ENCODE peak calls at places on chromosomes 7 and 10, in ten cellular contexts. Y is Peyer's patch, I is adrenal gland, U is prostate gland, C is gastrocnemius medialis, O is spleen, H is breast epithelium, Q is transverse colon, N is body of pancreas, P is HCT116. F is an unnamed sample.

GRCh38 chr10:43404675-43405221 is 4.2 kb downstream of the HNRNPF start:
- DNase-seq in O (no peak), P (no peak), U (no peak), H (no peak), Q (no peak), N (no peak), I (no peak), C (no peak), Y (no peak), F (no peak)

GRCh38 chr7:94843553-94843952 is 63.8 kb upstream of the PPP1R9A start:
- DNase-seq in U (no peak), O (no peak), Q (no peak), P (no peak), H (no peak), Y (no peak), C (no peak), N (no peak), I (no peak), F (no peak)

GRCh38 chr10:61929555-61929954 is 28.1 kb downstream of the ARID5B start:
- DNase-seq in U (no peak), Y (no peak), N (no peak), P (no peak), I (no peak), H (no peak), Q (no peak), C (no peak), O (no peak), F (no peak)

GRCh38 chr7:36175872-36176271 is 22.8 kb downstream of the EEPD1 start:
- DNase-seq in Y (no peak), P (no peak), I (peak), O (peak), U (no peak), N (no peak), C (no peak), H (no peak), Q (peak), F (peak)

GRCh38 chr7:152931583-152931982 is 172.0 kb downstream of the ACTR3B start:
- DNase-seq in Y (no peak), I (no peak), U (no peak), P (no peak), O (no peak), H (no peak), N (no peak), Q (no peak), C (no peak), F (no peak)

GRCh38 chr10:76558996-76559888 is 1078.4 kb downstream of the KCNMA1 start:
- DNase-seq in O (no peak), P (no peak), Y (no peak), N (no peak), U (no peak), Q (no peak), I (no peak), C (no peak), H (no peak), F (no peak)

GRCh38 chr10:46283217-46283944 is 3.4 kb upstream of the ANTXRL start:
- DNase-seq in Y (no peak), C (no peak), O (no peak), I (peak), N (no peak), Q (peak), H (peak), U (no peak), P (no peak), F (no peak)

GRCh38 chr10:59709472-59710125 is at the start of gene SLC16A9:
- DNase-seq in Q (peak), N (peak), H (peak), O (peak), P (peak), C (peak), U (peak), Y (peak), I (peak), F (peak)

GRCh38 chr7:38524786-38525185 is 106.4 kb downstream of the AMPH start:
- DNase-seq in C (no peak), Y (no peak), P (no peak), O (no peak), U (no peak), Q (no peak), N (no peak), I (no peak), H (no peak), F (no peak)

GRCh38 chr7:72754312-72754711 is 73.7 kb downstream of the TYW1B start:
- DNase-seq in O (no peak), H (no peak), Q (no peak), N (no peak), I (no peak), Y (no peak), C (no peak), P (no peak), U (no peak), F (no peak)

GRCh38 chr7:78563186-78563585 is 764.6 kb downstream of the PHTF2 start:
- DNase-seq in N (no peak), Y (no peak), C (no peak), H (no peak), P (no peak), Q (no peak), I (no peak), U (no peak), O (no peak), F (no peak)

GRCh38 chr7:41538810-41539724 is 163.8 kb downstream of the INHBA start:
- DNase-seq in P (no peak), Q (no peak), O (no peak), I (no peak), U (no peak), Y (no peak), N (no peak), C (no peak), H (no peak), F (no peak)

GRCh38 chr7:30049173-30049572 is 21.0 kb downstream of the PLEKHA8 start:
- DNase-seq in P (no peak), N (no peak), U (no peak), C (no peak), Q (no peak), O (no peak), Y (no peak), I (no peak), H (no peak), F (no peak)

GRCh38 chr10:131743190-131744151 is 157.3 kb upstream of the PPP2R2D start:
- DNase-seq in P (no peak), H (no peak), C (no peak), Q (no peak), O (no peak), Y (peak), N (no peak), U (no peak), I (no peak), F (no peak)

GRCh38 chr10:75014516-75015230 is 96.8 kb upstream of the SAMD8 start:
- DNase-seq in H (no peak), U (no peak), I (no peak), P (no peak), O (no peak), Q (no peak), C (no peak), Y (peak), N (no peak), F (no peak)

GRCh38 chr7:128271471-128272454 is 30.7 kb downstream of the LEP start:
- DNase-seq in I (no peak), O (no peak), Y (no peak), H (peak), P (no peak), N (no peak), Q (no peak), U (no peak), C (no peak), F (no peak)

GRCh38 chr7:73823257-73823656 is 7.5 kb upstream of the CLDN4 start:
- DNase-seq in U (no peak), O (peak), I (no peak), C (no peak), Y (no peak), P (no peak), Q (no peak), H (no peak), N (no peak), F (no peak)

GRCh38 chr7:95472521-95473160 is 13.1 kb upstream of the ASB4 start:
- DNase-seq in H (no peak), Y (no peak), P (no peak), N (no peak), C (no peak), Q (no peak), O (no peak), I (no peak), U (no peak), F (no peak)

GRCh38 chr7:7820409-7820808 is 102.0 kb upstream of the RPA3 start:
- DNase-seq in C (no peak), H (no peak), U (no peak), P (no peak), N (no peak), Y (no peak), Q (no peak), O (no peak), I (no peak), F (no peak)

GRCh38 chr7:41047789-41048191 is 655.1 kb downstream of the INHBA start:
- DNase-seq in O (no peak), N (no peak), I (peak), C (no peak), U (no peak), Q (no peak), P (no peak), Y (no peak), H (no peak), F (no peak)

GRCh38 chr7:3091631-3092030 is 48.0 kb upstream of the CARD11 start:
- DNase-seq in O (no peak), U (no peak), H (no peak), P (no peak), Y (no peak), I (no peak), N (no peak), Q (no peak), C (no peak), F (no peak)

GRCh38 chr7:3095046-3095445 is 51.4 kb upstream of the CARD11 start:
- DNase-seq in N (no peak), O (peak), I (peak), U (no peak), C (peak), H (no peak), Y (peak), Q (peak), P (no peak), F (no peak)

GRCh38 chr7:3092468-3092867 is 48.8 kb upstream of the CARD11 start:
- DNase-seq in I (peak), H (no peak), U (no peak), Y (peak), O (peak), P (no peak), N (no peak), Q (peak), C (peak), F (no peak)

GRCh38 chr7:3087243-3087642 is 43.6 kb upstream of the CARD11 start:
- DNase-seq in C (no peak), Q (no peak), Y (no peak), N (no peak), H (no peak), U (no peak), I (no peak), P (no peak), O (no peak), F (no peak)

DNA sequence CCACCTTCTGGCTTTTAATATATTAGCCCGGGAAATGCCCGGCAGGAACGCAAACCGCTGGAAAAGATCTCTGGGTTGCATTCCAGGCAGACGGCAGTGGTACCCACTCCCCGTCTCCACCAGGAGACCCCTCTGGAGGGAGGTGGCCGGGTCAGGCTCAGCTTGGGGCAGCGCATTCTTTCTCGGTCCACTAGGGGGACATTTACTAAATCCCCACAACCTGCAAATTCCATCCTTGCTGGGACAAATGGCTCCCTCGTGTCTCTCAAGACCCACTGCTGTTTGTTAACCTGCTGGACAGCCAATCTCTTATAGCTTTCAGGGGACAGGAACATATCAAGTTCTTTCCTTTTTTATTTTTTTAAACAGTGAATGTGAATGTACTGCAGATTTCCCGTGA is 45.8 kb upstream of the CARD11 start:
- DNase-seq in O (no peak), H (no peak), Q (no peak), P (no peak), U (no peak), I (no peak), C (no peak), N (no peak), Y (no peak), F (no peak)
- TF ChIP-seq CTCF in O (no peak), H (no peak), Q (peak), P (peak), U (peak), I (peak), C (no peak), N (peak), Y (no peak), F (no peak)

DNA sequence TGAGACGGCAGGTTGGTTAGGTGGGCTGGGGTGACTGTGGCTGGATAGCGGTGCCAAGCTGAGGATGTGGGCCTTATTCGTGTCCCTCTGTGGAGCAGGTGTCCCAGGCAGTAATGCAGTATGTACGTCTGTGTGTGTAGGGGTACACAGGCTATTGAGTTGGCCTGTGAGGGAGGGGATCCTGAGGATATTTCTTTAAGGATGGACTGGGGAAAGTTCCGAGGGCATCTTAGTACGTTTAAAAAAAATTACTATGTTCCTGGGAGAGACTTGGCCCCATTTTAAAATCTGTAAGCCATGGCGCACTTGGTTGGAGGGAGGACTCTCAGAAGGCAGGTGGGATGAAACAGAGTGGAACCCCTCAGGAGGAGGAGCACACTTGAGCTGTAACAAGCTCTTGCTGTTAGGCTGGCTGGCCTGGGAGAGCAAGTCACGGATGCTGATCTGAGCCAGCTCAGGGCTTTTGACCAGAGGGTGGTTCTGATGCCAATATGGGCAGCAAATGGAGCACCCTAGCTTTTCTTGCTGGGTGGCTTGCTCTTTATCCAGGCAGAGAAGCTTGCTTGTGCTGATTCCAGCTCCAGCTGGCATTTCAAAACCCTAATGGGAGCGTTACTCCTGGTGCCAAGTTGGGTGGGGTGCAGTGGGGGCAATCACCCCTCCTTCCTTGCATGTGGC is 765 bp downstream of the WBP1L start:
- DNase-seq in N (no peak), C (no peak), P (no peak), O (no peak), H (no peak), Y (no peak), Q (no peak), I (peak), U (no peak), F (peak)
- TF ChIP-seq POLR2A in N (no peak), C (no peak), P (no peak), O (no peak), H (no peak), Y (no peak), Q (no peak), I (no peak), U (no peak), F (no peak)

GRCh38 chr7:101153969-101154692 is at the start of gene AP1S1:
- DNase-seq in I (peak), H (peak), N (peak), Y (peak), P (peak), C (peak), Q (peak), U (peak), O (peak), F (peak)

GRCh38 chr7:101154693-101155102 is 422 bp downstream of the AP1S1 start:
- DNase-seq in Q (peak), C (no peak), U (no peak), O (no peak), H (no peak), N (no peak), P (no peak), Y (no peak), I (no peak), F (no peak)

GRCh38 chr7:101156866-101157589 is 2.8 kb downstream of the AP1S1 start:
- DNase-seq in H (no peak), Q (peak), N (no peak), O (no peak), I (no peak), C (no peak), U (no peak), Y (peak), P (no peak), F (no peak)

GRCh38 chr7:101155303-101155702 is 1.0 kb downstream of the AP1S1 start:
- DNase-seq in O (no peak), I (no peak), U (no peak), N (no peak), H (no peak), P (no peak), Q (no peak), C (no peak), Y (no peak), F (no peak)

DNA sequence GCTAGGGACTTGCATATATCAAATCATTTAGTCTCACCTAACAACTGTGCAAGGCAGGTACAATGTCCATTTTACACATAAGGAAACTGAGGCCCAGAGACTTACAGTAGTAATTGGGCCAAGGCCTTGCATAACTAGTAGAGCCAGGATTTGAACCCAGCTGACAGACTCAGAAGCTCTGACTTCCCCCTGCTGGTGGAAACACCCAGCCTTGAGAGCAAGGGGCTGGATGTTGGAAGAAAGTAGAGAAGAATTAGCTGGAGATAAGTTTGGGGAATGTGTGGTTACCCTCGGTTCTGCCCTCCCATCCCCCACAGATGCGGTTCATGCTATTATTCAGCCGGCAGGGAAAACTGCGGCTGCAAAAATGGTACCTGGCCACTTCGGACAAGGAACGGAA is 2.0 kb downstream of the AP1S1 start:
- DNase-seq in I (no peak), N (no peak), H (no peak), O (no peak), U (no peak), P (no peak), Q (no peak), Y (no peak), C (no peak), F (no peak)
- TF ChIP-seq CTCF in I (no peak), N (no peak), H (no peak), O (no peak), U (no peak), P (peak), Q (no peak), Y (no peak), C (no peak), F (no peak)

GRCh38 chr10:15313844-15314243 is 57.2 kb downstream of the FAM171A1 start:
- DNase-seq in I (peak), U (peak), C (no peak), Q (no peak), Y (no peak), P (no peak), O (no peak), H (no peak), N (no peak), F (peak)
- TF ChIP-seq POLR2A in I (no peak), U (no peak), C (no peak), Q (no peak), Y (no peak), P (no peak), O (no peak), H (no peak), N (no peak), F (no peak)

GRCh38 chr7:105012503-105013282 is 1.3 kb upstream of the KMT2E start:
- DNase-seq in Q (peak), O (peak), U (peak), P (peak), I (peak), C (peak), N (peak), H (peak), Y (peak), F (peak)

GRCh38 chr7:105014725-105015630 is 973 bp downstream of the KMT2E start:
- DNase-seq in I (peak), Y (peak), O (peak), U (peak), H (no peak), Q (peak), N (peak), P (no peak), C (peak), F (peak)

GRCh38 chr7:105015631-105015965 is 1.6 kb downstream of the KMT2E start:
- DNase-seq in I (no peak), O (no peak), U (peak), Q (peak), H (no peak), C (peak), Y (peak), P (no peak), N (no peak), F (peak)

GRCh38 chr7:105013283-105013817 is 655 bp upstream of the KMT2E start:
- DNase-seq in Y (peak), O (peak), U (peak), C (peak), P (peak), Q (peak), H (peak), I (peak), N (peak), F (peak)

GRCh38 chr7:105013818-105014724 is at the start of gene KMT2E:
- DNase-seq in N (peak), C (peak), P (peak), H (peak), I (peak), Y (peak), U (peak), Q (peak), O (peak), F (peak)
- TF ChIP-seq CTCF in N (no peak), C (no peak), P (no peak), H (peak), I (no peak), Y (no peak), U (no peak), Q (no peak), O (no peak), F (no peak)

DNA sequence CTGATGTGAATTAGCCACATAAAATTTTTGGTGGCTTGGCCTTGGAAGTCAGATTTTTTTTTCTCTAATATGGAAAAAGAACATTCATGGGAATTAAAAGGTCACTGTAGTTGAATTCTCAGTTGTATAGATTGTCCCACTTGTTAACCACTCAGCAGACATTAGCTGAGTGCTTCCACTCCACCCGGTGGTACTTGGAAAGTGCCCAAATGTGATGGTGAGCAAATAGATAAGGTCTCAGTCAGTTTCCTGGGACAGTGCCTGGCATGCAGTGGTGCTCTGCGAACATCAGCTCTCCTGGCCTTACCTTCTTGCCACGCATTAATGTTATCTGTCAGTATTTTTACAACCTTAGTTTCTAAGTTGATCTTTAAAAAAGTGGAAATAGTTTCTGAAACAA is 1.4 kb downstream of the ATP5F1C start:
- DNase-seq in I (no peak), Y (no peak), P (no peak), Q (no peak), H (no peak), N (no peak), C (no peak), U (no peak), O (no peak), F (no peak)
- TF ChIP-seq POLR2A in I (no peak), Y (no peak), P (no peak), Q (no peak), H (no peak), N (no peak), C (no peak), U (no peak), O (no peak), F (no peak)

GRCh38 chr10:20768849-20769248 is 128.3 kb downstream of the NEBL start:
- DNase-seq in P (no peak), U (no peak), Q (no peak), I (no peak), N (no peak), Y (no peak), H (no peak), O (no peak), C (no peak), F (no peak)
- TF ChIP-seq CTCF in P (no peak), U (peak), Q (peak), I (peak), N (peak), Y (no peak), H (no peak), O (peak), C (no peak), F (no peak)

GRCh38 chr7:98286093-98286525 is 4.6 kb downstream of the BRI3 start:
- DNase-seq in P (peak), Y (peak), C (peak), H (peak), N (peak), Q (peak), O (peak), U (no peak), I (peak), F (peak)
- TF ChIP-seq POLR2A in P (no peak), Y (no peak), C (peak), H (no peak), N (peak), Q (no peak), O (no peak), U (no peak), I (peak), F (no peak)

GRCh38 chr10:117546020-117546629 is 3.6 kb downstream of the EMX2 start:
- DNase-seq in P (no peak), O (no peak), H (no peak), N (no peak), C (no peak), U (no peak), Q (no peak), I (no peak), Y (peak), F (no peak)

GRCh38 chr10:117545141-117546019 is 2.8 kb downstream of the EMX2 start:
- DNase-seq in Q (no peak), N (no peak), Y (peak), I (no peak), C (no peak), O (no peak), U (no peak), P (no peak), H (no peak), F (no peak)

GRCh38 chr10:117548191-117548668 is 5.7 kb downstream of the EMX2 start:
- DNase-seq in O (no peak), N (no peak), U (no peak), I (no peak), Q (no peak), P (no peak), H (no peak), Y (no peak), C (no peak), F (no peak)

GRCh38 chr10:117547301-117548153 is 5.0 kb downstream of the EMX2 start:
- DNase-seq in P (no peak), N (no peak), Y (no peak), Q (no peak), C (no peak), U (no peak), H (no peak), I (no peak), O (no peak), F (no peak)

GRCh38 chr10:117546630-117547300 is 4.2 kb downstream of the EMX2 start:
- DNase-seq in P (no peak), H (no peak), Y (no peak), N (no peak), O (no peak), C (no peak), U (no peak), Q (no peak), I (no peak), F (no peak)
- TF ChIP-seq CTCF in P (no peak), H (no peak), Y (no peak), N (no peak), O (no peak), C (no peak), U (no peak), Q (no peak), I (no peak), F (no peak)

F was measured in lower leg skin.